ENCODE peak calls at places on chromosomes 4 and X, in four cellular contexts. One of them, this sample, is unnamed.

GRCh38 chr4:10015140-10015753 is 6.0 kb downstream of the SLC2A9 start:
- DNase-seq in fibroblast of pulmonary artery: peak
- DNase-seq in AG04450: no peak
- DNase-seq in activated CD4-positive, alpha-beta T cell treated with anti-CD3 and anti-CD28 coated beads, Interleukin-2, amount 10 ng/mL, durations not matched to agents 7 days and 5 days: peak
- DNase-seq in this sample: no peak

GRCh38 chrX:153885968-153886903 is at the start of gene L1CAM:
- DNase-seq in activated CD4-positive, alpha-beta T cell treated with anti-CD3 and anti-CD28 coated beads, Interleukin-2, amount 10 ng/mL, durations not matched to agents 7 days and 5 days: no peak
- DNase-seq in AG04450: no peak
- DNase-seq in fibroblast of pulmonary artery: no peak
- DNase-seq in this sample: no peak

GRCh38 chr4:105352826-105353225 is 121.0 kb downstream of the PPA2 start:
- DNase-seq in activated CD4-positive, alpha-beta T cell treated with anti-CD3 and anti-CD28 coated beads, Interleukin-2, amount 10 ng/mL, durations not matched to agents 7 days and 5 days: no peak
- DNase-seq in fibroblast of pulmonary artery: peak
- DNase-seq in AG04450: no peak
- DNase-seq in this sample: no peak

GRCh38 chr4:78068481-78068880 is 11.4 kb downstream of the FRAS1 start:
- DNase-seq in AG04450: no peak
- DNase-seq in fibroblast of pulmonary artery: no peak
- DNase-seq in activated CD4-positive, alpha-beta T cell treated with anti-CD3 and anti-CD28 coated beads, Interleukin-2, amount 10 ng/mL, durations not matched to agents 7 days and 5 days: no peak
- DNase-seq in this sample: no peak

GRCh38 chrX:39981946-39982345 is 115.8 kb downstream of the BCOR start:
- DNase-seq in activated CD4-positive, alpha-beta T cell treated with anti-CD3 and anti-CD28 coated beads, Interleukin-2, amount 10 ng/mL, durations not matched to agents 7 days and 5 days: no peak
- DNase-seq in AG04450: no peak
- DNase-seq in fibroblast of pulmonary artery: no peak
- DNase-seq in this sample: no peak

GRCh38 chr4:1300466-1301455 is 11.1 kb downstream of the MAEA start:
- DNase-seq in fibroblast of pulmonary artery: peak
- DNase-seq in AG04450: no peak
- DNase-seq in activated CD4-positive, alpha-beta T cell treated with anti-CD3 and anti-CD28 coated beads, Interleukin-2, amount 10 ng/mL, durations not matched to agents 7 days and 5 days: peak
- DNase-seq in this sample: no peak

GRCh38 chr4:151850751-151851150 is 89.9 kb upstream of the GATB start:
- DNase-seq in AG04450: no peak
- DNase-seq in fibroblast of pulmonary artery: peak
- DNase-seq in activated CD4-positive, alpha-beta T cell treated with anti-CD3 and anti-CD28 coated beads, Interleukin-2, amount 10 ng/mL, durations not matched to agents 7 days and 5 days: no peak
- DNase-seq in this sample: no peak

GRCh38 chrX:104284407-104285000 is 29.8 kb upstream of the ESX1 start:
- DNase-seq in AG04450: no peak
- DNase-seq in fibroblast of pulmonary artery: no peak
- DNase-seq in activated CD4-positive, alpha-beta T cell treated with anti-CD3 and anti-CD28 coated beads, Interleukin-2, amount 10 ng/mL, durations not matched to agents 7 days and 5 days: no peak
- DNase-seq in this sample: no peak

GRCh38 chrX:17328837-17329236 is 46.2 kb upstream of the NHS start:
- DNase-seq in activated CD4-positive, alpha-beta T cell treated with anti-CD3 and anti-CD28 coated beads, Interleukin-2, amount 10 ng/mL, durations not matched to agents 7 days and 5 days: no peak
- DNase-seq in AG04450: no peak
- DNase-seq in fibroblast of pulmonary artery: no peak
- DNase-seq in this sample: no peak

GRCh38 chr4:46908148-46908547 is 897 bp downstream of the COX7B2 start:
- DNase-seq in fibroblast of pulmonary artery: no peak
- DNase-seq in AG04450: no peak
- DNase-seq in activated CD4-positive, alpha-beta T cell treated with anti-CD3 and anti-CD28 coated beads, Interleukin-2, amount 10 ng/mL, durations not matched to agents 7 days and 5 days: no peak
- DNase-seq in this sample: no peak

GRCh38 chrX:71215335-71215912 is 7.6 kb upstream of the GJB1 start:
- DNase-seq in activated CD4-positive, alpha-beta T cell treated with anti-CD3 and anti-CD28 coated beads, Interleukin-2, amount 10 ng/mL, durations not matched to agents 7 days and 5 days: no peak
- DNase-seq in fibroblast of pulmonary artery: no peak
- DNase-seq in AG04450: no peak
- DNase-seq in this sample: no peak

GRCh38 chr4:11106190-11106589 is 322.5 kb downstream of the HS3ST1 start:
- DNase-seq in fibroblast of pulmonary artery: peak
- DNase-seq in AG04450: no peak
- DNase-seq in activated CD4-positive, alpha-beta T cell treated with anti-CD3 and anti-CD28 coated beads, Interleukin-2, amount 10 ng/mL, durations not matched to agents 7 days and 5 days: no peak
- DNase-seq in this sample: no peak

GRCh38 chrX:20637351-20637750 is 370.6 kb upstream of the RPS6KA3 start:
- DNase-seq in AG04450: no peak
- DNase-seq in activated CD4-positive, alpha-beta T cell treated with anti-CD3 and anti-CD28 coated beads, Interleukin-2, amount 10 ng/mL, durations not matched to agents 7 days and 5 days: no peak
- DNase-seq in fibroblast of pulmonary artery: no peak
- DNase-seq in this sample: no peak

GRCh38 chrX:72046447-72046846 is 85.3 kb downstream of the RTL5 start:
- DNase-seq in activated CD4-positive, alpha-beta T cell treated with anti-CD3 and anti-CD28 coated beads, Interleukin-2, amount 10 ng/mL, durations not matched to agents 7 days and 5 days: no peak
- DNase-seq in fibroblast of pulmonary artery: no peak
- DNase-seq in AG04450: no peak
- DNase-seq in this sample: no peak

GRCh38 chr4:36549992-36550391 is 268.6 kb downstream of the DTHD1 start:
- DNase-seq in fibroblast of pulmonary artery: no peak
- DNase-seq in activated CD4-positive, alpha-beta T cell treated with anti-CD3 and anti-CD28 coated beads, Interleukin-2, amount 10 ng/mL, durations not matched to agents 7 days and 5 days: no peak
- DNase-seq in AG04450: no peak
- DNase-seq in this sample: no peak

GRCh38 chrX:57481514-57481913 is 110.3 kb upstream of the ZXDB start:
- DNase-seq in activated CD4-positive, alpha-beta T cell treated with anti-CD3 and anti-CD28 coated beads, Interleukin-2, amount 10 ng/mL, durations not matched to agents 7 days and 5 days: no peak
- DNase-seq in fibroblast of pulmonary artery: no peak
- DNase-seq in AG04450: no peak
- DNase-seq in this sample: no peak

GRCh38 chr4:18850763-18851331 is 829.3 kb upstream of the LCORL start:
- DNase-seq in fibroblast of pulmonary artery: no peak
- DNase-seq in activated CD4-positive, alpha-beta T cell treated with anti-CD3 and anti-CD28 coated beads, Interleukin-2, amount 10 ng/mL, durations not matched to agents 7 days and 5 days: no peak
- DNase-seq in AG04450: no peak
- DNase-seq in this sample: no peak

GRCh38 chr4:1009647-1010521 is 1.5 kb upstream of the FGFRL1 start:
- DNase-seq in AG04450: no peak
- DNase-seq in activated CD4-positive, alpha-beta T cell treated with anti-CD3 and anti-CD28 coated beads, Interleukin-2, amount 10 ng/mL, durations not matched to agents 7 days and 5 days: peak
- DNase-seq in fibroblast of pulmonary artery: peak
- DNase-seq in this sample: no peak

GRCh38 chrX:118226060-118226428 is 109.4 kb upstream of the KLHL13 start:
- DNase-seq in fibroblast of pulmonary artery: peak
- DNase-seq in activated CD4-positive, alpha-beta T cell treated with anti-CD3 and anti-CD28 coated beads, Interleukin-2, amount 10 ng/mL, durations not matched to agents 7 days and 5 days: no peak
- DNase-seq in AG04450: no peak
- DNase-seq in this sample: no peak

GRCh38 chrX:145178268-145178667 is 69.0 kb upstream of the SPANXN1 start:
- DNase-seq in activated CD4-positive, alpha-beta T cell treated with anti-CD3 and anti-CD28 coated beads, Interleukin-2, amount 10 ng/mL, durations not matched to agents 7 days and 5 days: no peak
- DNase-seq in AG04450: no peak
- DNase-seq in fibroblast of pulmonary artery: no peak
- DNase-seq in this sample: no peak

GRCh38 chr4:23033796-23034195 is 341.1 kb downstream of the GBA3 start:
- DNase-seq in AG04450: no peak
- DNase-seq in fibroblast of pulmonary artery: peak
- DNase-seq in activated CD4-positive, alpha-beta T cell treated with anti-CD3 and anti-CD28 coated beads, Interleukin-2, amount 10 ng/mL, durations not matched to agents 7 days and 5 days: no peak
- DNase-seq in this sample: no peak

GRCh38 chr4:11525085-11525484 is 96.4 kb upstream of the HS3ST1 start:
- DNase-seq in fibroblast of pulmonary artery: no peak
- DNase-seq in AG04450: no peak
- DNase-seq in activated CD4-positive, alpha-beta T cell treated with anti-CD3 and anti-CD28 coated beads, Interleukin-2, amount 10 ng/mL, durations not matched to agents 7 days and 5 days: no peak
- DNase-seq in this sample: no peak

GRCh38 chr4:26873391-26874026 is 12.9 kb downstream of the STIM2 start:
- DNase-seq in fibroblast of pulmonary artery: no peak
- DNase-seq in activated CD4-positive, alpha-beta T cell treated with anti-CD3 and anti-CD28 coated beads, Interleukin-2, amount 10 ng/mL, durations not matched to agents 7 days and 5 days: peak
- DNase-seq in AG04450: no peak
- DNase-seq in this sample: no peak

GRCh38 chrX:45083314-45083713 is 117.4 kb downstream of the DIPK2B start:
- DNase-seq in activated CD4-positive, alpha-beta T cell treated with anti-CD3 and anti-CD28 coated beads, Interleukin-2, amount 10 ng/mL, durations not matched to agents 7 days and 5 days: peak
- DNase-seq in AG04450: no peak
- DNase-seq in fibroblast of pulmonary artery: peak
- DNase-seq in this sample: no peak

GRCh38 chrX:9393571-9393970 is 71.3 kb upstream of the TBL1X start:
- DNase-seq in fibroblast of pulmonary artery: no peak
- DNase-seq in AG04450: no peak
- DNase-seq in activated CD4-positive, alpha-beta T cell treated with anti-CD3 and anti-CD28 coated beads, Interleukin-2, amount 10 ng/mL, durations not matched to agents 7 days and 5 days: no peak
- DNase-seq in this sample: no peak